ENCODE peak calls at places on chromosome 6, in six cellular contexts. X is GM20000; Y is HTR-8/SVneo; E is WTC11; A is activated T-helper 1 cell treated with anti-CD3 and anti-CD28 coated beads, Interleukin-12 subunit alpha, Interleukin-12 subunit beta, Interleukin-2, Interleukin-4 antibody, amounts not matched to agents 30 ng/mL and 10 ng/mL and 1 ng/mL, durations not matched to agents 14 hours and 24 hours and 36 hours; N is effector memory CD4-positive, alpha-beta T cell. G is an unnamed sample.

GRCh38 chr6:21426841-21427490 is 166.6 kb upstream of the SOX4 start:
- DNase-seq in E (no peak), A (no peak), N (no peak), X (no peak), Y (no peak), G (no peak)

GRCh38 chr6:169326067-169326799 is 72.6 kb upstream of the THBS2 start:
- DNase-seq in N (no peak), E (peak; percentile 75), X (no peak), A (no peak), Y (peak; percentile 59), G (no peak)

GRCh38 chr6:1820165-1820564 is 210.4 kb downstream of the FOXC1 start:
- DNase-seq in X (no peak), A (no peak), N (no peak), Y (no peak), E (no peak), G (no peak)

GRCh38 chr6:87697581-87698552 is 4.2 kb downstream of the AKIRIN2 start:
- DNase-seq in A (no peak), Y (no peak), X (no peak), E (no peak), N (no peak), G (no peak)

GRCh38 chr6:106184629-106185028 is 98.5 kb downstream of the PRDM1 start:
- DNase-seq in N (no peak), Y (no peak), X (no peak), A (no peak), E (no peak), G (no peak)

GRCh38 chr6:114712129-114712662 is 369.4 kb upstream of the HS3ST5 start:
- DNase-seq in N (no peak), X (no peak), Y (no peak), A (no peak), E (no peak), G (no peak)

GRCh38 chr6:142384455-142385332 is 82.9 kb downstream of the ADGRG6 start:
- DNase-seq in N (no peak), Y (peak; percentile 27), X (no peak), A (no peak), E (no peak), G (no peak)

GRCh38 chr6:11025911-11026635 is 18.0 kb downstream of the ELOVL2 start:
- DNase-seq in E (peak; percentile 26), X (peak; percentile 20), Y (no peak), N (no peak), A (no peak), G (no peak)

GRCh38 chr6:4350571-4351505 is 215.5 kb upstream of the ECI2 start:
- DNase-seq in E (no peak), A (no peak), N (no peak), Y (no peak), X (no peak), G (no peak)

GRCh38 chr6:136738178-136739057 is 53.9 kb downstream of the MAP3K5 start:
- DNase-seq in A (no peak), X (no peak), N (no peak), E (no peak), Y (no peak), G (no peak)

GRCh38 chr6:52663120-52663934 is 7.6 kb upstream of the TMEM14A start:
- DNase-seq in A (peak; percentile 30), X (peak; percentile 77), E (peak; percentile 42), Y (peak; percentile 63), N (peak; percentile 23), G (peak; percentile 45)

GRCh38 chr6:21935561-21936028 is 342.0 kb downstream of the SOX4 start:
- DNase-seq in E (peak; percentile 71), X (peak; percentile 17), Y (peak; percentile 26), N (no peak), A (no peak), G (peak; percentile 29)

GRCh38 chr6:35402136-35402855 is 49.8 kb upstream of the FANCE start:
- DNase-seq in X (peak; percentile 56), N (no peak), A (no peak), E (no peak), Y (no peak), G (peak; percentile 71)

GRCh38 chr6:159654483-159655098 is 38.5 kb downstream of the SOD2 start:
- DNase-seq in A (no peak), N (no peak), X (peak; percentile 56), Y (peak; percentile 31), E (no peak), G (no peak)

GRCh38 chr6:115882771-115883170 is 177.9 kb downstream of the FRK start:
- DNase-seq in N (no peak), E (no peak), A (no peak), X (no peak), Y (no peak), G (no peak)

GRCh38 chr6:484086-484728 is 92.7 kb downstream of the IRF4 start:
- DNase-seq in X (peak; percentile 38), Y (no peak), A (no peak), N (no peak), E (no peak), G (no peak)

GRCh38 chr6:135909737-135910387 is 58.4 kb downstream of the PDE7B start:
- DNase-seq in E (peak; percentile 61), A (peak; percentile 49), X (peak; percentile 70), Y (peak; percentile 41), N (peak; percentile 4), G (peak; percentile 12)

GRCh38 chr6:159655409-159655988 is 37.5 kb downstream of the SOD2 start:
- DNase-seq in N (no peak), E (peak; percentile 20), X (no peak), A (no peak), Y (no peak), G (no peak)

GRCh38 chr6:121309768-121310473 is 24.4 kb downstream of the TBC1D32 start:
- DNase-seq in E (no peak), A (no peak), X (no peak), Y (no peak), N (no peak), G (no peak)

GRCh38 chr6:166492092-166492491 is 94.4 kb downstream of the RAMACL start:
- DNase-seq in X (no peak), A (no peak), N (no peak), E (no peak), Y (no peak), G (no peak)

GRCh38 chr6:101397199-101397598 is 3.7 kb downstream of the GRIK2 start:
- DNase-seq in N (no peak), X (no peak), E (no peak), A (no peak), Y (no peak), G (no peak)

GRCh38 chr6:158095031-158095430 is 73.0 kb downstream of the SERAC1 start:
- DNase-seq in N (no peak), X (no peak), Y (no peak), A (no peak), E (no peak), G (no peak)

GRCh38 chr6:152313542-152314482 is 323.4 kb downstream of the SYNE1 start:
- DNase-seq in A (no peak), X (no peak), N (no peak), E (no peak), Y (no peak), G (no peak)

GRCh38 chr6:36104836-36105235 is 25.5 kb upstream of the MAPK13 start:
- DNase-seq in X (no peak), Y (no peak), A (no peak), E (no peak), N (no peak), G (no peak)

GRCh38 chr6:43274916-43275597 is 23.0 kb upstream of the SLC22A7 start:
- DNase-seq in E (no peak), N (no peak), X (peak; percentile 82), A (peak; percentile 10), Y (no peak), G (no peak)

GRCh38 chr6:163652328-163652727 is 237.8 kb downstream of the QKI start:
- DNase-seq in A (no peak), E (no peak), Y (no peak), X (no peak), N (no peak), G (no peak)

GRCh38 chr6:56484669-56485068 is 158.0 kb downstream of the DST start:
- DNase-seq in Y (peak; percentile 40), N (no peak), A (no peak), E (no peak), X (no peak), G (no peak)